ENCODE peak calls at places on chromosome 5, in four cellular contexts. One of them, this sample, is unnamed.

GRCh38 chr5:95878417-95879323 is 56.1 kb upstream of the GLRX start:
- DNase-seq in H1: no peak
- DNase-seq in IMR-90: no peak
- DNase-seq in H9: no peak
- DNase-seq in this sample: peak; percentile 86

GRCh38 chr5:71932649-71933338 is 174.5 kb upstream of the MAP1B start:
- DNase-seq in H9: peak; percentile 79
- DNase-seq in IMR-90: peak; percentile 67
- DNase-seq in H1: no peak
- DNase-seq in this sample: peak; percentile 73

GRCh38 chr5:3896098-3896497 is 300.5 kb downstream of the IRX1 start:
- DNase-seq in IMR-90: no peak
- DNase-seq in H1: no peak
- DNase-seq in H9: no peak
- DNase-seq in this sample: no peak

GRCh38 chr5:82421119-82421518 is 143.0 kb upstream of the RPS23 start:
- DNase-seq in IMR-90: peak; percentile 89
- DNase-seq in H1: no peak
- DNase-seq in H9: no peak
- DNase-seq in this sample: peak; percentile 30

GRCh38 chr5:147384346-147385193 is 125.3 kb downstream of the DPYSL3 start:
- DNase-seq in IMR-90: no peak
- DNase-seq in H9: no peak
- DNase-seq in H1: no peak
- DNase-seq in this sample: peak; percentile 92

GRCh38 chr5:58341485-58341884 is 118.4 kb downstream of the PLK2 start:
- DNase-seq in H9: no peak
- DNase-seq in H1: no peak
- DNase-seq in IMR-90: no peak
- DNase-seq in this sample: no peak

GRCh38 chr5:82100303-82101077 is 128.7 kb downstream of the ATG10 start:
- DNase-seq in H1: no peak
- DNase-seq in IMR-90: peak; percentile 55
- DNase-seq in H9: peak; percentile 26
- DNase-seq in this sample: peak; percentile 37

GRCh38 chr5:67206381-67207328 is 10.1 kb upstream of the CD180 start:
- DNase-seq in H9: no peak
- DNase-seq in H1: no peak
- DNase-seq in IMR-90: peak; percentile 84
- DNase-seq in this sample: no peak

GRCh38 chr5:87246046-87246445 is 21.6 kb upstream of the RASA1 start:
- DNase-seq in IMR-90: peak; percentile 30
- DNase-seq in H1: no peak
- DNase-seq in H9: no peak
- DNase-seq in this sample: no peak

GRCh38 chr5:177303925-177304391 is 359 bp downstream of the PRELID1 start:
- DNase-seq in H9: no peak
- DNase-seq in H1: no peak
- DNase-seq in IMR-90: no peak
- DNase-seq in this sample: no peak

GRCh38 chr5:174306345-174307030 is 261.0 kb downstream of the NSG2 start:
- DNase-seq in H9: peak; percentile 24
- DNase-seq in IMR-90: no peak
- DNase-seq in H1: no peak
- DNase-seq in this sample: peak; percentile 97

GRCh38 chr5:38716516-38716915 is 129.3 kb upstream of the OSMR start:
- DNase-seq in H9: no peak
- DNase-seq in H1: no peak
- DNase-seq in IMR-90: no peak
- DNase-seq in this sample: no peak

GRCh38 chr5:60487885-60488425 is 212.0 kb downstream of the DEPDC1B start:
- DNase-seq in IMR-90: no peak
- DNase-seq in H9: no peak
- DNase-seq in H1: no peak
- DNase-seq in this sample: no peak

GRCh38 chr5:100623719-100624118 is 88.5 kb downstream of the FAM174A start:
- DNase-seq in H9: no peak
- DNase-seq in H1: no peak
- DNase-seq in IMR-90: peak; percentile 25
- DNase-seq in this sample: peak; percentile 14

GRCh38 chr5:124411089-124411488 is 335.4 kb downstream of the ZNF608 start:
- DNase-seq in H1: no peak
- DNase-seq in IMR-90: peak; percentile 44
- DNase-seq in H9: no peak
- DNase-seq in this sample: no peak

GRCh38 chr5:173385832-173386360 is 57.7 kb upstream of the STC2 start:
- DNase-seq in H9: no peak
- DNase-seq in H1: no peak
- DNase-seq in IMR-90: no peak
- DNase-seq in this sample: peak; percentile 22

GRCh38 chr5:52661903-52662302 is 125.8 kb upstream of the ITGA1 start:
- DNase-seq in IMR-90: peak; percentile 34
- DNase-seq in H1: no peak
- DNase-seq in H9: no peak
- DNase-seq in this sample: no peak

GRCh38 chr5:82917584-82917983 is 159.6 kb downstream of the TMEM167A start:
- DNase-seq in IMR-90: no peak
- DNase-seq in H1: no peak
- DNase-seq in H9: no peak
- DNase-seq in this sample: no peak

GRCh38 chr5:65818592-65818991 is 96.6 kb downstream of the NLN start:
- DNase-seq in IMR-90: no peak
- DNase-seq in H9: no peak
- DNase-seq in H1: no peak
- DNase-seq in this sample: no peak

GRCh38 chr5:169694221-169694620 is 57.1 kb downstream of the DOCK2 start:
- DNase-seq in H1: no peak
- DNase-seq in IMR-90: peak; percentile 25
- DNase-seq in H9: no peak
- DNase-seq in this sample: no peak

GRCh38 chr5:56313004-56313531 is 79.9 kb upstream of the ANKRD55 start:
- DNase-seq in IMR-90: no peak
- DNase-seq in H9: no peak
- DNase-seq in H1: no peak
- DNase-seq in this sample: no peak

GRCh38 chr5:443239-444151 is 519 bp downstream of the EXOC3 start:
- DNase-seq in H1: no peak
- DNase-seq in H9: peak; percentile 33
- DNase-seq in IMR-90: no peak
- DNase-seq in this sample: no peak

GRCh38 chr5:163894645-163895044 is 389.2 kb downstream of the MAT2B start:
- DNase-seq in H1: no peak
- DNase-seq in IMR-90: peak; percentile 94
- DNase-seq in H9: no peak
- DNase-seq in this sample: no peak

GRCh38 chr5:167447466-167447865 is 844.0 kb upstream of the WWC1 start:
- DNase-seq in H9: no peak
- DNase-seq in H1: no peak
- DNase-seq in IMR-90: no peak
- DNase-seq in this sample: no peak

GRCh38 chr5:77774981-77775772 is 962 bp downstream of the TBCA start:
- DNase-seq in H9: no peak
- DNase-seq in IMR-90: no peak
- DNase-seq in H1: no peak
- DNase-seq in this sample: peak; percentile 85

GRCh38 chr5:135230326-135230925 is 168.6 kb downstream of the MACROH2A1 start:
- DNase-seq in H9: no peak
- DNase-seq in H1: no peak
- DNase-seq in IMR-90: peak; percentile 78
- DNase-seq in this sample: no peak

GRCh38 chr5:112614285-112614684 is 123.4 kb upstream of the APC start:
- DNase-seq in H1: no peak
- DNase-seq in IMR-90: no peak
- DNase-seq in H9: no peak
- DNase-seq in this sample: no peak
- H4K5ac ChIP-seq in H1: no peak overlapping the region
- H4K5ac ChIP-seq in IMR-90: no peak overlapping the region
- H4K5ac ChIP-seq in H9: no peak overlapping the region
- H4K5ac ChIP-seq in this sample: no peak overlapping the region

GRCh38 chr5:160513485-160513884 is 91.8 kb downstream of the PTTG1 start:
- DNase-seq in IMR-90: no peak
- DNase-seq in H9: no peak
- DNase-seq in H1: no peak
- DNase-seq in this sample: no peak
- H4K5ac ChIP-seq in IMR-90: no peak overlapping the region
- H4K5ac ChIP-seq in H9: no peak overlapping the region
- H4K5ac ChIP-seq in H1: no peak overlapping the region
- H4K5ac ChIP-seq in this sample: no peak overlapping the region

DNA sequence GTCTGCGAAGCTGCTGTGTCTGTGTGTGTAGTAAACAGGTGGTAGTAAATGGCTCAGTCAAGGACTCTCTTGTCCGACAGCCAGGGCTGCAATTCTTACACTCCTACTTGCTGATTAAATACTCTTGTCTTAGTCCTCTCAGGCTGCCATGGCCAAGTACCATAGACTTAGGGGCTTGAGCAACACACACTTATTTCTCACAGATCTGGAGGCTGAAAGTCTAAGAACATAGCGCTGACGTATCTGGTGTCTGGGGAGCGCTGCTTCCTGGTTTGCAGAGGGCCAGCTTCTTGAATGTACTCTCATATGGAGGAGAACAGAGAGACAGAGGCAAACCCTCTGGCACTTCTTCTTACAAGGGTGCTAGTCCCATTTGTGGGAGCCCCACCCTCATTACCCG is 411.0 kb downstream of the MED10 start:
- DNase-seq in H1: no peak
- DNase-seq in H9: no peak
- DNase-seq in IMR-90: no peak
- DNase-seq in this sample: no peak
- H4K5ac ChIP-seq in H1: no peak overlapping the region
- H4K5ac ChIP-seq in H9: no peak overlapping the region
- H4K5ac ChIP-seq in IMR-90: no peak overlapping the region
- H4K5ac ChIP-seq in this sample: no peak overlapping the region

GRCh38 chr5:149246906-149247305 is 24.8 kb upstream of the AFAP1L1 start:
- DNase-seq in H1: no peak
- DNase-seq in IMR-90: no peak
- DNase-seq in H9: no peak
- DNase-seq in this sample: no peak

GRCh38 chr5:149251546-149251945 is 20.1 kb upstream of the AFAP1L1 start:
- DNase-seq in H1: no peak
- DNase-seq in H9: no peak
- DNase-seq in IMR-90: no peak
- DNase-seq in this sample: no peak

GRCh38 chr5:149242339-149242738 is 29.3 kb upstream of the AFAP1L1 start:
- DNase-seq in H9: no peak
- DNase-seq in IMR-90: no peak
- DNase-seq in H1: no peak
- DNase-seq in this sample: no peak

DNA sequence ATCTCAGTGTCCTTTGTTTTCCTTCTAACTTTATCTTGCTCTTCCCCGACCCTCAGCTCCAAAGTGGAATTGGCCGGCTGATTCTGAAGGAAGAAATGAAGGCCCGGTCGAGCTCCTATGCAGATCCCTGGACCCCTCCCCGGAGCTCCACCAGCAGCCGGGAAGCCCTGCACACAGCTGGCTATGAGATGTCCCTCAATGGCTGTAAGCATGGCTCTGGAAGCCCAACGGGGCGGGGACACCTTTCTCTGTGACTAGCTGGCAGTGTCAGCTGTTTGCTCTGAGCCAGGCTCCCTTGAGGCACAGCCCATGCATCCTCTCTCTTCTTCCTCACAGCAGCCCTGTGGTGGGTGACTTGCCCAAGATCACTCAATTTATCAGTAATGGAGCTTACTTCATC is 23.9 kb upstream of the AFAP1L1 start:
- DNase-seq in IMR-90: no peak
- DNase-seq in H1: no peak
- DNase-seq in H9: no peak
- DNase-seq in this sample: no peak
- H4K5ac ChIP-seq in IMR-90: no peak overlapping the region
- H4K5ac ChIP-seq in H1: no peak overlapping the region
- H4K5ac ChIP-seq in H9: no peak overlapping the region
- H4K5ac ChIP-seq in this sample: no peak overlapping the region

GRCh38 chr5:142592365-142592764 is 93.5 kb downstream of the FGF1 start:
- DNase-seq in H1: no peak
- DNase-seq in H9: no peak
- DNase-seq in IMR-90: no peak
- DNase-seq in this sample: no peak
- H4K5ac ChIP-seq in H1: no peak overlapping the region
- H4K5ac ChIP-seq in H9: no peak overlapping the region
- H4K5ac ChIP-seq in IMR-90: no peak overlapping the region
- H4K5ac ChIP-seq in this sample: no peak overlapping the region

DNA sequence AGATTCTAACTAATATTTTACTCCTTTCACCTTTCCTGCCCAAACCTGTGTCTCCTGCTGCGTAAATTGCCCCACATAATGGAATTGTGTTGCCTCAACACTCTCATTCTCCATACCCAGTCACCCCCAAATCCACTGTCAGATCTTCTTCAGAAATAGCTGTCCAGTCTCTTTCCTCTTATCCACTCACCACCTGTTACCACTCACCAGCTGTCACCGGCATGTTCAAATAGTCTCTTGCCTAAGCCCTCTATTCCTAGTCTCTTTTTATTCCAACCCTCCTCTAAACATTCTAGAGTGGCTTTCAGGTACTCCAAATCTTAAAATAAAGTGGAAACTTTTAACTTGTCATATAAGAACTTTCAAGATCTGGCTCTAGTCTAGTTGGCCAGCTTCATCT is 262.0 kb upstream of the FBXL7 start:
- DNase-seq in H1: no peak
- DNase-seq in IMR-90: no peak
- DNase-seq in H9: no peak
- DNase-seq in this sample: no peak
- H4K5ac ChIP-seq in H1: no peak overlapping the region
- H4K5ac ChIP-seq in IMR-90: no peak overlapping the region
- H4K5ac ChIP-seq in H9: no peak overlapping the region
- H4K5ac ChIP-seq in this sample: no peak overlapping the region

DNA sequence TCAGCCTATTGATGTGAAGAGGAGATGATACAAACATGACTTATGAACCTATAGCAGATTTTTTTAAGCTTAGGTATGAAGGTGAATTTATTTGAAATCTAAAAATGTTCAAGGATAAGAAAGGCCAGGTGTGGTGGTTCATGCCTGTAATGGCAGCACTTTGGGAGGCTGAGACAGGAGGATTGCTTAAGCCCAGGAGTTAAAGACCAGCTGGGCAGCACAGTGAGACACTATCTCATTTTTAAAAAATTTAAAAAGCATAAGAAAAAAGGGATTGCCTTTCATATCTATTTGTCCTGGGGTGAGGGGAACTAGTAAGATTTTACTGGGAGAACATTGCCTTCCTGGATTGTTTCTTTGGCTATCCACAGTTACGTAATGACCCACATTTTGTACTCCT is 40.8 kb upstream of the SRP19 start:
- DNase-seq in H9: no peak
- DNase-seq in IMR-90: no peak
- DNase-seq in H1: no peak
- DNase-seq in this sample: no peak
- H4K5ac ChIP-seq in H9: no peak overlapping the region
- H4K5ac ChIP-seq in IMR-90: no peak overlapping the region
- H4K5ac ChIP-seq in H1: no peak overlapping the region
- H4K5ac ChIP-seq in this sample: no peak overlapping the region

This sample was measured in mesendoderm.